ENCODE peak calls at places on chromosomes 11 and 22, in six cellular contexts. One of them, this sample, is unnamed.

GRCh38 chr22:38843201-38843715 is 570 bp downstream of the NPTXR start:
- DNase-seq in IMR-90: peak
- DNase-seq in mesendoderm: peak
- DNase-seq in mesenchymal stem cell: peak
- DNase-seq in neuronal stem cell: peak
- DNase-seq in H1: peak
- DNase-seq in this sample: peak

GRCh38 chr11:87421422-87421821 is 383.7 kb downstream of the TMEM135 start:
- DNase-seq in IMR-90: peak
- DNase-seq in mesendoderm: peak
- DNase-seq in mesenchymal stem cell: peak
- DNase-seq in neuronal stem cell: peak
- DNase-seq in H1: peak
- DNase-seq in this sample: peak

GRCh38 chr22:35883028-35883620 is 145.5 kb downstream of the RBFOX2 start:
- DNase-seq in IMR-90: peak
- DNase-seq in mesendoderm: peak
- DNase-seq in mesenchymal stem cell: peak
- DNase-seq in neuronal stem cell: no peak
- DNase-seq in H1: no peak
- DNase-seq in this sample: no peak

GRCh38 chr11:76763573-76764348 is 19.4 kb upstream of the TSKU start:
- DNase-seq in IMR-90: peak
- DNase-seq in mesendoderm: no peak
- DNase-seq in mesenchymal stem cell: peak
- DNase-seq in neuronal stem cell: no peak
- DNase-seq in H1: no peak
- DNase-seq in this sample: no peak

GRCh38 chr22:43310798-43311197 is 32.4 kb downstream of the SCUBE1 start:
- DNase-seq in IMR-90: no peak
- DNase-seq in mesendoderm: no peak
- DNase-seq in mesenchymal stem cell: no peak
- DNase-seq in neuronal stem cell: no peak
- DNase-seq in H1: no peak
- DNase-seq in this sample: no peak

GRCh38 chr22:35299217-35299716 is 427 bp upstream of the TOM1 start:
- DNase-seq in IMR-90: no peak
- DNase-seq in mesendoderm: no peak
- DNase-seq in mesenchymal stem cell: no peak
- DNase-seq in neuronal stem cell: peak
- DNase-seq in H1: no peak
- DNase-seq in this sample: no peak

GRCh38 chr11:111047376-111047775 is 198.1 kb upstream of the POU2AF2 start:
- DNase-seq in IMR-90: peak
- DNase-seq in mesendoderm: peak
- DNase-seq in mesenchymal stem cell: peak
- DNase-seq in neuronal stem cell: peak
- DNase-seq in H1: no peak
- DNase-seq in this sample: peak

GRCh38 chr11:14114269-14114668 is 151.7 kb downstream of the SPON1 start:
- DNase-seq in IMR-90: no peak
- DNase-seq in mesendoderm: no peak
- DNase-seq in mesenchymal stem cell: no peak
- DNase-seq in neuronal stem cell: no peak
- DNase-seq in H1: no peak
- DNase-seq in this sample: no peak

GRCh38 chr11:69615545-69616278 is 25.2 kb upstream of the CCND1 start:
- DNase-seq in IMR-90: no peak
- DNase-seq in mesendoderm: no peak
- DNase-seq in mesenchymal stem cell: no peak
- DNase-seq in neuronal stem cell: no peak
- DNase-seq in H1: no peak
- DNase-seq in this sample: no peak

GRCh38 chr11:99098751-99099150 is 78.0 kb downstream of the CNTN5 start:
- DNase-seq in IMR-90: no peak
- DNase-seq in mesendoderm: no peak
- DNase-seq in mesenchymal stem cell: no peak
- DNase-seq in neuronal stem cell: no peak
- DNase-seq in H1: no peak
- DNase-seq in this sample: no peak

GRCh38 chr11:11267312-11267711 is 85.7 kb downstream of the CSNK2A3 start:
- DNase-seq in IMR-90: no peak
- DNase-seq in mesendoderm: no peak
- DNase-seq in mesenchymal stem cell: no peak
- DNase-seq in neuronal stem cell: no peak
- DNase-seq in H1: no peak
- DNase-seq in this sample: no peak

GRCh38 chr11:62487698-62488551 is 58.7 kb downstream of the AHNAK start:
- DNase-seq in IMR-90: no peak
- DNase-seq in mesendoderm: no peak
- DNase-seq in mesenchymal stem cell: peak
- DNase-seq in neuronal stem cell: no peak
- DNase-seq in H1: no peak
- DNase-seq in this sample: no peak

GRCh38 chr22:38755911-38756532 is at the start of gene SUN2:
- DNase-seq in IMR-90: peak
- DNase-seq in mesendoderm: peak
- DNase-seq in mesenchymal stem cell: peak
- DNase-seq in neuronal stem cell: peak
- DNase-seq in H1: no peak
- DNase-seq in this sample: peak

GRCh38 chr11:109435121-109435742 is 13.2 kb downstream of the C11orf87 start:
- DNase-seq in IMR-90: peak
- DNase-seq in mesendoderm: no peak
- DNase-seq in mesenchymal stem cell: no peak
- DNase-seq in neuronal stem cell: no peak
- DNase-seq in H1: no peak
- DNase-seq in this sample: no peak

GRCh38 chr11:72006309-72007088 is 7.8 kb downstream of the IL18BP start:
- DNase-seq in IMR-90: no peak
- DNase-seq in mesendoderm: no peak
- DNase-seq in mesenchymal stem cell: no peak
- DNase-seq in neuronal stem cell: no peak
- DNase-seq in H1: no peak
- DNase-seq in this sample: no peak

GRCh38 chr11:61065955-61066638 is 36.2 kb upstream of the CD5 start:
- DNase-seq in IMR-90: no peak
- DNase-seq in mesendoderm: no peak
- DNase-seq in mesenchymal stem cell: no peak
- DNase-seq in neuronal stem cell: no peak
- DNase-seq in H1: no peak
- DNase-seq in this sample: peak

GRCh38 chr11:13143486-13144297 is 133.9 kb upstream of the BMAL1 start:
- DNase-seq in IMR-90: no peak
- DNase-seq in mesendoderm: no peak
- DNase-seq in mesenchymal stem cell: no peak
- DNase-seq in neuronal stem cell: no peak
- DNase-seq in H1: no peak
- DNase-seq in this sample: no peak

GRCh38 chr11:57515332-57516060 is at the start of gene SLC43A1:
- DNase-seq in IMR-90: peak
- DNase-seq in mesendoderm: no peak
- DNase-seq in mesenchymal stem cell: peak
- DNase-seq in neuronal stem cell: no peak
- DNase-seq in H1: no peak
- DNase-seq in this sample: peak

GRCh38 chr11:11036185-11037161 is 178.6 kb upstream of the ZBED5 start:
- DNase-seq in IMR-90: peak
- DNase-seq in mesendoderm: peak
- DNase-seq in mesenchymal stem cell: peak
- DNase-seq in neuronal stem cell: peak
- DNase-seq in H1: peak
- DNase-seq in this sample: peak

GRCh38 chr11:30420233-30420787 is 97.4 kb downstream of the ARL14EP start:
- DNase-seq in IMR-90: no peak
- DNase-seq in mesendoderm: no peak
- DNase-seq in mesenchymal stem cell: no peak
- DNase-seq in neuronal stem cell: no peak
- DNase-seq in H1: no peak
- DNase-seq in this sample: no peak

GRCh38 chr11:11808992-11809583 is 32.7 kb upstream of the USP47 start:
- DNase-seq in IMR-90: no peak
- DNase-seq in mesendoderm: no peak
- DNase-seq in mesenchymal stem cell: no peak
- DNase-seq in neuronal stem cell: no peak
- DNase-seq in H1: no peak
- DNase-seq in this sample: no peak

GRCh38 chr22:39278040-39278439 is 33.3 kb upstream of the PDGFB start:
- DNase-seq in IMR-90: peak
- DNase-seq in mesendoderm: no peak
- DNase-seq in mesenchymal stem cell: peak
- DNase-seq in neuronal stem cell: no peak
- DNase-seq in H1: no peak
- DNase-seq in this sample: no peak

GRCh38 chr22:39514373-39514973 is 5.9 kb upstream of the ATF4 start:
- DNase-seq in IMR-90: peak
- DNase-seq in mesendoderm: no peak
- DNase-seq in mesenchymal stem cell: no peak
- DNase-seq in neuronal stem cell: no peak
- DNase-seq in H1: no peak
- DNase-seq in this sample: peak

GRCh38 chr11:78350646-78351165 is 66.9 kb downstream of the GAB2 start:
- DNase-seq in IMR-90: peak
- DNase-seq in mesendoderm: no peak
- DNase-seq in mesenchymal stem cell: peak
- DNase-seq in neuronal stem cell: no peak
- DNase-seq in H1: no peak
- DNase-seq in this sample: no peak

GRCh38 chr11:96105197-96105895 is 181.4 kb upstream of the MTMR2 start:
- DNase-seq in IMR-90: no peak
- DNase-seq in mesendoderm: no peak
- DNase-seq in mesenchymal stem cell: peak
- DNase-seq in neuronal stem cell: no peak
- DNase-seq in H1: no peak
- DNase-seq in this sample: no peak

GRCh38 chr11:115963170-115963569 is 459.0 kb upstream of the CADM1 start:
- DNase-seq in IMR-90: no peak
- DNase-seq in mesendoderm: no peak
- DNase-seq in mesenchymal stem cell: no peak
- DNase-seq in neuronal stem cell: no peak
- DNase-seq in H1: no peak
- DNase-seq in this sample: no peak

GRCh38 chr11:77473801-77474508 is at the start of gene PAK1:
- DNase-seq in IMR-90: peak
- DNase-seq in mesendoderm: peak
- DNase-seq in mesenchymal stem cell: peak
- DNase-seq in neuronal stem cell: peak
- DNase-seq in H1: peak
- DNase-seq in this sample: peak

GRCh38 chr11:86891020-86891419 is 64.2 kb downstream of the FZD4 start:
- DNase-seq in IMR-90: no peak
- DNase-seq in mesendoderm: no peak
- DNase-seq in mesenchymal stem cell: no peak
- DNase-seq in neuronal stem cell: no peak
- DNase-seq in H1: no peak
- DNase-seq in this sample: no peak

GRCh38 chr11:45262900-45263299 is 23.2 kb downstream of the SYT13 start:
- DNase-seq in IMR-90: no peak
- DNase-seq in mesendoderm: no peak
- DNase-seq in mesenchymal stem cell: no peak
- DNase-seq in neuronal stem cell: no peak
- DNase-seq in H1: no peak
- DNase-seq in this sample: no peak
- H2BK15ac ChIP-seq in IMR-90: no peak
- H2BK15ac ChIP-seq in mesendoderm: no peak
- H2BK15ac ChIP-seq in mesenchymal stem cell: no peak
- H2BK15ac ChIP-seq in neuronal stem cell: no peak
- H2BK15ac ChIP-seq in H1: no peak
- H2BK15ac ChIP-seq in this sample: no peak

GRCh38 chr22:37212174-37212906 is at the start of gene SSTR3:
- DNase-seq in IMR-90: no peak
- DNase-seq in mesendoderm: no peak
- DNase-seq in mesenchymal stem cell: no peak
- DNase-seq in neuronal stem cell: peak
- DNase-seq in H1: no peak
- DNase-seq in this sample: peak
- H3K27ac ChIP-seq in IMR-90: no peak
- H3K27ac ChIP-seq in mesendoderm: no peak
- H3K27ac ChIP-seq in mesenchymal stem cell: no peak
- H3K27ac ChIP-seq in neuronal stem cell: no peak
- H3K27ac ChIP-seq in H1: no peak
- H3K27ac ChIP-seq in this sample: no peak

DNA sequence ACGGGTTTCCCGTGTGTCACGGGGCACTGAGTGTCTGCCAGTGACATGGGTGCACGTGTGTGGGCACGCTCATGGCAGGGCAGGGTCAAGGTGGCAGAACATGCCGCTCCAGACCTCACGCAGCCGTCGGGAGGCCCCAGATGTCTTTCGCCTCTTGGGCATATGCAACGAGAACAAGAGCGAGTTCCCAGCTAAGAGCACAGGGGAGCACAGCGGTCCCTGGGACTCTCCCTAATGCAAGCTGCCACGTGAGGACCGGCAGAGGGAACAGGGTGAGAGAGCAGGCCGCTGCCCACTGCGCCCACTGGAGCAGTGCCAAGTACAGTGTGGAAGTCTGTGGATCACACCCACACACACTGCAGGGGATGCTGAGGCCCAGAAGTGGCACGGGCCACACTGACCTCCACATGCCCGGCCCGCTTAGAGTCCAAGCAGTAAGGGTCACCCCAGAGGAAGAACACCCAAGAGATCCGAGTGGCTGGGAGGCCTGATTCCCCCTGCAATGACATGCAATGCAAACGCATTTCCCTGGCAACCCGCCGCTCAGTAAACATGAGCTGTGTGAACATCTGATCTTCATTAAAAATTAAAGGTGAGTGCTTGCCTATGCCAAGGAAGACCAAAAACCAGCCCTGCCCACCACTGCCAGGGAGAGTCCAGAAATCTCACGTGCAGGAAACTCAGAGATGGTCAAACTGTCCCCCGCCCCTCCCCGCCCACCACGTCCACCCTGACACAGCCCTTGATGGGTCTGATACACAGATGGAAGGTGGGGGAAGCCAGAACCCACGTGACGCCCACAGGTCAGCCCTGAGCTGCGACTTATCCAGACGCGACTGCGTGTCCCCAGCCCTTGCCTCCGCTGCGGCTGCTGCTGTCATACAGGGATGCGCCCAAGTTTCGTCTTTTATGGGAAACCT is 11.7 kb downstream of the CERK start:
- DNase-seq in IMR-90: no peak
- DNase-seq in mesendoderm: no peak
- DNase-seq in mesenchymal stem cell: no peak
- DNase-seq in neuronal stem cell: no peak
- DNase-seq in H1: no peak
- DNase-seq in this sample: no peak
- H2BK15ac ChIP-seq in IMR-90: no peak
- H2BK15ac ChIP-seq in mesendoderm: no peak
- H2BK15ac ChIP-seq in mesenchymal stem cell: no peak
- H2BK15ac ChIP-seq in neuronal stem cell: no peak
- H2BK15ac ChIP-seq in H1: no peak
- H2BK15ac ChIP-seq in this sample: no peak

DNA sequence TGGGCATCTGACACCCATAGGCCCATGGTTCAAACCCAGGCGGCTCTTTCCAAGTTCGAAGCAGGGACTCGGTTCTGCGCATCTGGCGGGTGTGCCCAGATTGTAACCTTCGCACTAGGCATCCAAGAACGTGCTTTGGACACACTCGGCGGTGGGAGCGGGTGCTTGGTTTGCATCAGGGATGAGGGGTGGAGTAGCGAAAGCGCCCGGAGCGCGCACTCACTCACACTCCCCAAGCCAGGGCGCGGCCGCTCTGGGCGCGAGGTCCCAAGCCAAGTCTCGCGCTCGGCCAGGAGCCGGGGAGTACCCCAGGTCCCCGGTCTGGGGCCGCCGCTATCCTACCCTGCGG is 243 bp upstream of the SYT9 start:
- DNase-seq in IMR-90: no peak
- DNase-seq in mesendoderm: no peak
- DNase-seq in mesenchymal stem cell: no peak
- DNase-seq in neuronal stem cell: peak
- DNase-seq in H1: no peak
- DNase-seq in this sample: no peak
- H3K27ac ChIP-seq in IMR-90: no peak
- H3K27ac ChIP-seq in mesendoderm: no peak
- H3K27ac ChIP-seq in mesenchymal stem cell: no peak
- H3K27ac ChIP-seq in neuronal stem cell: no peak
- H3K27ac ChIP-seq in H1: no peak
- H3K27ac ChIP-seq in this sample: no peak

This sample was measured in H9.